ENCODE peak calls at places on chromosome 16, in four cellular contexts. O, A, Y and Z are unnamed samples.

GRCh38 chr16:88941933-88942909 is 34.8 kb downstream of the CBFA2T3 start:
- DNase-seq in O (peak; percentile 63), A (peak; percentile 41), Y (no peak), Z (peak; percentile 35)

GRCh38 chr16:56425439-56425832 is at the start of gene AMFR:
- DNase-seq in O (peak; percentile 91), A (peak; percentile 61), Y (peak; percentile 36), Z (peak; percentile 50)

GRCh38 chr16:85262558-85263196 is 150.4 kb upstream of the CIBAR2 start:
- DNase-seq in O (no peak), A (no peak), Y (no peak), Z (no peak)

GRCh38 chr16:17358846-17359245 is 111.9 kb downstream of the XYLT1 start:
- DNase-seq in O (no peak), A (no peak), Y (no peak), Z (no peak)

GRCh38 chr16:29900888-29901606 is 759 bp downstream of the ASPHD1 start:
- DNase-seq in O (no peak), A (no peak), Y (no peak), Z (no peak)

GRCh38 chr16:68084504-68085258 is 489 bp upstream of the NFATC3 start:
- DNase-seq in O (peak; percentile 95), A (peak; percentile 74), Y (no peak), Z (peak; percentile 68)

GRCh38 chr16:85929259-85929704 is 30.3 kb downstream of the IRF8 start:
- DNase-seq in O (no peak), A (no peak), Y (no peak), Z (no peak)

GRCh38 chr16:71501562-71501961 is 12.4 kb upstream of the ZNF19 start:
- DNase-seq in O (no peak), A (no peak), Y (no peak), Z (no peak)

GRCh38 chr16:84283314-84284167 is 11.1 kb upstream of the WFDC1 start:
- DNase-seq in O (no peak), A (no peak), Y (no peak), Z (no peak)

GRCh38 chr16:68737046-68737729 is at the start of gene CDH1:
- DNase-seq in O (peak; percentile 61), A (no peak), Y (no peak), Z (no peak)

GRCh38 chr16:57994778-57995177 is 5.7 kb downstream of the ZNF319 start:
- DNase-seq in O (peak; percentile 72), A (no peak), Y (no peak), Z (no peak)

GRCh38 chr16:1984347-1985225 is 593 bp downstream of the GFER start:
- DNase-seq in O (no peak), A (no peak), Y (no peak), Z (no peak)

GRCh38 chr16:51896013-51896412 is 650.9 kb downstream of the TOX3 start:
- DNase-seq in O (no peak), A (no peak), Y (no peak), Z (no peak)

GRCh38 chr16:58111331-58111627 is 17.9 kb downstream of the CFAP20 start:
- DNase-seq in O (no peak), A (no peak), Y (no peak), Z (no peak)

GRCh38 chr16:78421244-78421661 is 321.8 kb downstream of the WWOX start:
- DNase-seq in O (no peak), A (no peak), Y (no peak), Z (no peak)

GRCh38 chr16:50879873-50880695 is 138.2 kb downstream of the CYLD start:
- DNase-seq in O (peak; percentile 30), A (no peak), Y (no peak), Z (no peak)

GRCh38 chr16:2529061-2529931 is 1.9 kb downstream of the CEMP1 start:
- DNase-seq in O (peak; percentile 30), A (no peak), Y (no peak), Z (no peak)

GRCh38 chr16:389317-389716 is 7.5 kb upstream of the PGAP6 start:
- DNase-seq in O (no peak), A (no peak), Y (no peak), Z (no peak)

GRCh38 chr16:85611455-85612190 is 1.5 kb upstream of the GSE1 start:
- DNase-seq in O (peak; percentile 75), A (peak; percentile 26), Y (peak; percentile 39), Z (peak; percentile 34)

GRCh38 chr16:23283571-23283970 is 18.5 kb upstream of the SCNN1B start:
- DNase-seq in O (no peak), A (no peak), Y (no peak), Z (no peak)

GRCh38 chr16:25481636-25482035 is 210.1 kb upstream of the HS3ST4 start:
- DNase-seq in O (no peak), A (no peak), Y (no peak), Z (no peak)

GRCh38 chr16:17784073-17784472 is 313.3 kb upstream of the XYLT1 start:
- DNase-seq in O (peak; percentile 31), A (no peak), Y (no peak), Z (no peak)

GRCh38 chr16:86072328-86073102 is 173.6 kb downstream of the IRF8 start:
- DNase-seq in O (peak; percentile 43), A (no peak), Y (peak; percentile 77), Z (peak; percentile 3)

GRCh38 chr16:85447657-85448313 is 165.3 kb upstream of the GSE1 start:
- DNase-seq in O (no peak), A (no peak), Y (no peak), Z (no peak)

GRCh38 chr16:14109782-14110727 is 38.9 kb downstream of the MRTFB start:
- DNase-seq in O (peak; percentile 10), A (no peak), Y (no peak), Z (no peak)

GRCh38 chr16:68377667-68378420 is 67.0 kb downstream of the PRMT7 start:
- DNase-seq in O (no peak), A (no peak), Y (no peak), Z (no peak)

GRCh38 chr16:84356591-84357116 is 11.7 kb upstream of the ATP2C2 start:
- DNase-seq in O (no peak), A (no peak), Y (no peak), Z (no peak)

GRCh38 chr16:81237282-81237681 is 1.2 kb upstream of the BCO1 start:
- DNase-seq in O (no peak), A (no peak), Y (no peak), Z (no peak)

GRCh38 chr16:85360323-85361277 is 248.3 kb upstream of the CIBAR2 start:
- DNase-seq in O (no peak), A (no peak), Y (no peak), Z (no peak)

GRCh38 chr16:75219838-75220237 is 1.1 kb downstream of the CTRB1 start:
- DNase-seq in O (no peak), A (no peak), Y (no peak), Z (no peak)

GRCh38 chr16:13997933-13998332 is 73.2 kb upstream of the MRTFB start:
- DNase-seq in O (no peak), A (no peak), Y (no peak), Z (no peak)